ENCODE peak calls at places on chromosomes 11 and 22, in five cellular contexts. One of them, this sample, is unnamed. For H3K4me1, the result is how much of the 10 kb centered on the place peaks cover.

GRCh38 chr11:82631722-82632630 is 101.7 kb downstream of the FAM181B start:
- DNase-seq in heart right ventricle: no peak
- DNase-seq in small intestine: no peak
- DNase-seq in left ventricle myocardium inferior: no peak
- DNase-seq in lung: no peak
- DNase-seq in this sample: no peak

GRCh38 chr22:32916025-32916424 is 114.5 kb downstream of the TIMP3 start:
- DNase-seq in left ventricle myocardium inferior: no peak
- DNase-seq in lung: no peak
- DNase-seq in small intestine: no peak
- DNase-seq in heart right ventricle: no peak
- DNase-seq in this sample: no peak

GRCh38 chr11:36249271-36249670 is 40.0 kb downstream of the COMMD9 start:
- DNase-seq in heart right ventricle: no peak
- DNase-seq in left ventricle myocardium inferior: no peak
- DNase-seq in lung: no peak
- DNase-seq in small intestine: no peak
- DNase-seq in this sample: no peak

GRCh38 chr11:66976048-66976467 is 954 bp downstream of the C11orf86 start:
- DNase-seq in left ventricle myocardium inferior: no peak
- DNase-seq in small intestine: no peak
- DNase-seq in heart right ventricle: no peak
- DNase-seq in lung: no peak
- DNase-seq in this sample: no peak

GRCh38 chr11:11336664-11337063 is 16.4 kb downstream of the CSNK2A3 start:
- DNase-seq in lung: no peak
- DNase-seq in left ventricle myocardium inferior: no peak
- DNase-seq in heart right ventricle: no peak
- DNase-seq in small intestine: no peak
- DNase-seq in this sample: no peak

GRCh38 chr11:3133456-3134217 is 31.5 kb downstream of the OSBPL5 start:
- DNase-seq in small intestine: no peak
- DNase-seq in lung: no peak
- DNase-seq in left ventricle myocardium inferior: peak
- DNase-seq in heart right ventricle: no peak
- DNase-seq in this sample: peak

GRCh38 chr22:41532908-41533825 is 11.1 kb downstream of the POLR3H start:
- DNase-seq in heart right ventricle: peak
- DNase-seq in left ventricle myocardium inferior: peak
- DNase-seq in lung: peak
- DNase-seq in small intestine: peak
- DNase-seq in this sample: peak

GRCh38 chr11:16180868-16181267 is 175.5 kb downstream of the SOX6 start:
- DNase-seq in small intestine: no peak
- DNase-seq in heart right ventricle: no peak
- DNase-seq in left ventricle myocardium inferior: no peak
- DNase-seq in lung: no peak
- DNase-seq in this sample: no peak

DNA sequence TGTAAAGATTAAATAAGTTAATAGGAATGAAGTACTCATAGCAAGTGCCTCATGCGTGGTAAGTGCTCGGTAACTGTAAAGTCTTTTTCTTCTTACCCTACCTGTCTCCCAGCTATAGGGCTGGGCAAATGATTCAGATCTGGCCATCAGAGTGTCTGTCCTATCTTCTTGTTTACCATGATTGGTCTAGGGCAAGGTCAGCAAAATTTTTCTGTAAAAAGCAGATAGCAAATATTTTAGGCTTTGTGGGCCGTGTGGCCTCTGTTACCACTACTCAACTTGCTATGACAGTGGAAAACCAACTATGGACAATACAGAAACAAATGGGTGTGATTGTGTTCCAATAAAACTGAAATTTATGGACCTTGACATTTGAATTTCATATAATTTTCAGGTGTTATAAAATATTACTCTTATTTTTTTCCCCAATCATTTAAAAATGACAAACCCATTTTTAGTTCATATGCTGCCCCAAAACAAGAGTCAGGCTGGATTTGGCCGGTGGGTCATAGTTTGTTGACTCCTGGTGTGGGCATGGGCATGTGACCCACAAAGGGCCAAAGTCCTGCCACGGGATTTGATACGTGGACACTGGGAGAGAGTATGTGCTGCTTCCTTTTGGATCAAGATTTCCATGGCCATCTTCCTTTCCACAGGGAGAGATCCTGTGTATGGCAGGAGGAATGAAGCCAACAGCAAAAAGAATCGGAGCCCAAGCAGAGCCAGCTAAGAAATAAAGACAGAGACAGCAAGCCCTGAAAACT is 26.8 kb upstream of the FZD4 start:
- DNase-seq in heart right ventricle: no peak
- DNase-seq in small intestine: no peak
- DNase-seq in left ventricle myocardium inferior: no peak
- DNase-seq in lung: no peak
- DNase-seq in this sample: no peak
- H3K4me1 ChIP-seq in heart right ventricle: under half
- H3K4me1 ChIP-seq in small intestine: under half
- H3K4me1 ChIP-seq in left ventricle myocardium inferior: half or more
- H3K4me1 ChIP-seq in lung: under half
- H3K4me1 ChIP-seq in this sample: under half

GRCh38 chr22:31629741-31630184 is 32.3 kb downstream of the PISD start:
- DNase-seq in lung: no peak
- DNase-seq in heart right ventricle: no peak
- DNase-seq in small intestine: no peak
- DNase-seq in left ventricle myocardium inferior: no peak
- DNase-seq in this sample: no peak
- H3K4me1 ChIP-seq in lung: under half
- H3K4me1 ChIP-seq in heart right ventricle: under half
- H3K4me1 ChIP-seq in small intestine: under half
- H3K4me1 ChIP-seq in left ventricle myocardium inferior: half or more
- H3K4me1 ChIP-seq in this sample: half or more

DNA sequence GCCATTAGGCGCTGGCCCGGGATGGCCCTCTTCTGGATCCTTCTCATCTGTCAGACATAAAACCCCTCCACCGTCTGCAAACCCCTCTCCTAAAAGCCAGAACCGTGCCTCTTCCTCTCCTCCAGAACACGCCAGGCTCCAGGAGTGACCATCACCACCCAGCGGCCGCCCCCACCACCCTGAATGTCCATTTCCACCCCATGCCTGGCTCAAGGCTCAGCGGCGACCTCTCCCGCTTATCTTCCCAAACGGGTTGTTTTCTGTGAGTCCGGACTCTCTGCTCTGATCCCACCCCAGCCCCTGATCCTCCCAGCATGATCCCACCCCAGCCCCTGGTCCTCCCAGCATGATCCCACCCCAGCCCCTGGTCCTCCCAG is 37.6 kb downstream of the CELSR1 start:
- DNase-seq in lung: no peak
- DNase-seq in small intestine: no peak
- DNase-seq in left ventricle myocardium inferior: no peak
- DNase-seq in heart right ventricle: no peak
- DNase-seq in this sample: no peak
- H3K4me1 ChIP-seq in lung: under half
- H3K4me1 ChIP-seq in small intestine: under half
- H3K4me1 ChIP-seq in left ventricle myocardium inferior: under half
- H3K4me1 ChIP-seq in heart right ventricle: under half
- H3K4me1 ChIP-seq in this sample: under half

GRCh38 chr11:57917632-57918031 is 106.0 kb upstream of the OR9Q1 start:
- DNase-seq in heart right ventricle: no peak
- DNase-seq in lung: no peak
- DNase-seq in small intestine: no peak
- DNase-seq in left ventricle myocardium inferior: no peak
- DNase-seq in this sample: no peak

GRCh38 chr11:57920971-57921370 is 102.7 kb upstream of the OR9Q1 start:
- DNase-seq in lung: no peak
- DNase-seq in small intestine: no peak
- DNase-seq in left ventricle myocardium inferior: no peak
- DNase-seq in heart right ventricle: no peak
- DNase-seq in this sample: no peak
- H3K4me1 ChIP-seq in lung: under half
- H3K4me1 ChIP-seq in small intestine: under half
- H3K4me1 ChIP-seq in left ventricle myocardium inferior: under half
- H3K4me1 ChIP-seq in heart right ventricle: under half
- H3K4me1 ChIP-seq in this sample: under half

DNA sequence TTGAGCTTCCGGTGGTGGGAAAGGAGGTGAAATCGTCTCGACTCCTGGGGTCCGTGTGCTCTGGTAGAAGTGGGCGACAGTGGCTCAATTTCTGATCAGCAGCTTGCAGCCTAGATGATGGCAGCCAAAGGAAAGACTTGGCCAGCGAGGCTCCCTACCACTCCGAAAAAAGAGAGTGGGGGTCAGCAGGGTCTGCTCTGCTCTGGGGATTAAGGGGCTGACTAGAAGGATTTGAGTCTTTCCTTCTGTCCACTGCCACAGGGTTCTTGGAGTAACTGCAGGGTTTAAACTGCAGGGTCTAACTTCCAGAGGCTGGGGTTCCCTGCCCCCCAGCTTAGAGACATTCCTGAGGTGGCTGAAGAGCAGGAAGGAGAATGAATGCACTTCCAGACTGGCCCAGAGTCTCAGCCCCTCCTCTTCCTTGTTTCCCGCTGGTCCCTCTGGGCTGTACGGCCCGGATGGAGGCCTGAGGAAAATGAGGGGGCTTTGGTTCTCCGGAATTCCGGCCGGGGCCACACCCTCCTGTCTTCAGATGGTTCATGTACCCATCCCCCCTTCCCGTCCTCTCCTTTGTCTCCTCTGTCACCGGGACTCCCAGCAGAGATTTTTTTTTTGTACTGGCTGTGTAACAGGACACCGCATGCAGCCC is 907 bp downstream of the SERPINH1 start:
- DNase-seq in heart right ventricle: peak
- DNase-seq in left ventricle myocardium inferior: no peak
- DNase-seq in lung: no peak
- DNase-seq in small intestine: no peak
- DNase-seq in this sample: peak
- H3K4me1 ChIP-seq in heart right ventricle: half or more
- H3K4me1 ChIP-seq in left ventricle myocardium inferior: half or more
- H3K4me1 ChIP-seq in lung: under half
- H3K4me1 ChIP-seq in small intestine: under half
- H3K4me1 ChIP-seq in this sample: half or more

GRCh38 chr11:14315130-14315529 is 43.9 kb downstream of the RRAS2 start:
- DNase-seq in left ventricle myocardium inferior: no peak
- DNase-seq in lung: no peak
- DNase-seq in small intestine: no peak
- DNase-seq in heart right ventricle: no peak
- DNase-seq in this sample: no peak

GRCh38 chr11:14314127-14314526 is 44.9 kb downstream of the RRAS2 start:
- DNase-seq in heart right ventricle: no peak
- DNase-seq in small intestine: no peak
- DNase-seq in lung: no peak
- DNase-seq in left ventricle myocardium inferior: no peak
- DNase-seq in this sample: no peak

GRCh38 chr11:14310696-14311095 is 48.3 kb downstream of the RRAS2 start:
- DNase-seq in lung: no peak
- DNase-seq in heart right ventricle: no peak
- DNase-seq in small intestine: no peak
- DNase-seq in left ventricle myocardium inferior: no peak
- DNase-seq in this sample: no peak

GRCh38 chr11:14309425-14310192 is 49.4 kb downstream of the RRAS2 start:
- DNase-seq in left ventricle myocardium inferior: no peak
- DNase-seq in small intestine: no peak
- DNase-seq in heart right ventricle: no peak
- DNase-seq in lung: no peak
- DNase-seq in this sample: no peak

GRCh38 chr11:14312736-14313438 is 46.1 kb downstream of the RRAS2 start:
- DNase-seq in lung: no peak
- DNase-seq in left ventricle myocardium inferior: no peak
- DNase-seq in small intestine: no peak
- DNase-seq in heart right ventricle: no peak
- DNase-seq in this sample: no peak
- H3K4me1 ChIP-seq in lung: under half
- H3K4me1 ChIP-seq in left ventricle myocardium inferior: half or more
- H3K4me1 ChIP-seq in small intestine: under half
- H3K4me1 ChIP-seq in heart right ventricle: under half
- H3K4me1 ChIP-seq in this sample: under half

GRCh38 chr11:118911880-118912741 is 13.6 kb downstream of the BCL9L start:
- DNase-seq in small intestine: peak
- DNase-seq in left ventricle myocardium inferior: peak
- DNase-seq in lung: peak
- DNase-seq in heart right ventricle: peak
- DNase-seq in this sample: peak

GRCh38 chr11:118912742-118913410 is 12.8 kb downstream of the BCL9L start:
- DNase-seq in left ventricle myocardium inferior: no peak
- DNase-seq in heart right ventricle: no peak
- DNase-seq in lung: no peak
- DNase-seq in small intestine: peak
- DNase-seq in this sample: no peak

GRCh38 chr11:118915396-118915795 is 10.3 kb downstream of the BCL9L start:
- DNase-seq in left ventricle myocardium inferior: no peak
- DNase-seq in small intestine: no peak
- DNase-seq in heart right ventricle: no peak
- DNase-seq in lung: no peak
- DNase-seq in this sample: no peak

GRCh38 chr11:118914178-118914918 is 11.4 kb downstream of the BCL9L start:
- DNase-seq in small intestine: peak
- DNase-seq in left ventricle myocardium inferior: peak
- DNase-seq in heart right ventricle: peak
- DNase-seq in lung: no peak
- DNase-seq in this sample: no peak

DNA sequence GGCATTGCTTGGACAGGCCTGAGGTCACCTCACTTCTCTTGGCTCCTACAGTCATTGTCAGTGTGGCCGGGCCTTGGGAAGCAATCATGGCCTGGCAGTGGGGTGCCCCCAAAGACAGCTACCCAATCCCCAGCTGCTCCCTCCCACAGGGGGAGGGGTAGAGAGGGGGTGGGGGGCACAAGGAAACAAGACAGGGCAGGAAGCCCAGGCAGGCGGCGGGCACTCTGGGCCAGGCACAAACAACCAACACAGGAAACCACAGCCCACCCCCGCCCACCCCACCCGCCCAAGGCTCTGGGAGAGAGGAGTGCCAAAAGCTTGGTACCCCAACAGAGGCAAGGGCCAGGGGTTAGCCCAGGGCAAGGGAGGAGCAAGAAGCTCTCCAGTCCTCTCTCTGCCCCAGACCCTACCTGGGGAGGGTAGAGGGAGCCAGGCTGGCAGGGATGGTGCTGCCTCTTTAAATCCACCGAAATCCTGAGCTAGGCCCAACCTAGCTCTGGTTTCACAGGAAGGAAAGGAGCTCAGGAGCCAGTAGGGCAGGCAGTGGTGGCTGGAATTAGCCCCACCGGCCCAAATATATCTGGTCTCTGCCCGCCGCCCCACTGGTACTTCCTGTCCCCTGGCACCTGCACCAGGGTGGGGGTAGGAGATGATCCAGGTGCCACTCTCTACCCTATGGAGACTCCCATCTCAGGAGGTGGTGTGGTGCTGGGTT is 12.2 kb downstream of the BCL9L start:
- DNase-seq in heart right ventricle: no peak
- DNase-seq in small intestine: no peak
- DNase-seq in lung: no peak
- DNase-seq in left ventricle myocardium inferior: peak
- DNase-seq in this sample: peak
- H3K4me1 ChIP-seq in heart right ventricle: half or more
- H3K4me1 ChIP-seq in small intestine: under half
- H3K4me1 ChIP-seq in lung: under half
- H3K4me1 ChIP-seq in left ventricle myocardium inferior: half or more
- H3K4me1 ChIP-seq in this sample: half or more